ENCODE peak calls at places on chromosomes 1 and 21, in four cellular contexts. A, U, E and D are unnamed samples.

GRCh38 chr1:1308756-1309524 is 543 bp downstream of the PUSL1 start:
- DNase-seq in E (no peak), A (peak; percentile 51), U (peak; percentile 25), D (no peak)

GRCh38 chr21:17195965-17196364 is 316.9 kb upstream of the CXADR start:
- DNase-seq in A (no peak), U (no peak), E (no peak), D (no peak)

GRCh38 chr21:43299441-43300277 is 127.3 kb downstream of the SIK1 start:
- DNase-seq in E (no peak), A (no peak), U (no peak), D (no peak)

GRCh38 chr1:208431721-208432120 is 187.5 kb upstream of the PLXNA2 start:
- DNase-seq in U (peak; percentile 68), E (peak; percentile 3), A (no peak), D (no peak)

GRCh38 chr1:180837025-180837424 is 75.7 kb upstream of the KIAA1614 start:
- DNase-seq in E (no peak), U (no peak), A (no peak), D (no peak)

GRCh38 chr1:84502892-84503291 is 3.3 kb upstream of the SPATA1 start:
- DNase-seq in E (no peak), A (no peak), U (no peak), D (no peak)

GRCh38 chr21:16594191-16594590 is 864.4 kb downstream of the USP25 start:
- DNase-seq in U (no peak), E (no peak), A (no peak), D (no peak)

GRCh38 chr1:8349961-8350360 is 32.0 kb downstream of the SLC45A1 start:
- DNase-seq in U (no peak), E (no peak), A (no peak), D (no peak)

GRCh38 chr21:16250282-16250681 is 520.5 kb downstream of the USP25 start:
- DNase-seq in U (no peak), A (no peak), E (no peak), D (no peak)

GRCh38 chr1:240653030-240653429 is 41.1 kb upstream of the GREM2 start:
- DNase-seq in U (no peak), A (no peak), E (no peak), D (no peak)

GRCh38 chr1:116488052-116488451 is 82.8 kb downstream of the CD58 start:
- DNase-seq in A (no peak), E (no peak), U (no peak), D (no peak)

GRCh38 chr1:226110249-226111108 is 48.0 kb downstream of the H3-3A start:
- DNase-seq in E (peak; percentile 22), A (peak; percentile 83), U (peak; percentile 73), D (peak; percentile 87)

GRCh38 chr1:219812491-219813221 is 115.7 kb downstream of the SLC30A10 start:
- DNase-seq in A (peak; percentile 61), U (peak; percentile 63), E (peak; percentile 53), D (no peak)

GRCh38 chr1:40973912-40974311 is 5.6 kb upstream of the CTPS1 start:
- DNase-seq in E (no peak), U (no peak), A (no peak), D (no peak)

GRCh38 chr1:177209357-177209756 is 38.6 kb downstream of the BRINP2 start:
- DNase-seq in A (no peak), E (peak; percentile 98), U (peak; percentile 99), D (no peak)

GRCh38 chr1:14987829-14988603 is 165.5 kb upstream of the TMEM51 start:
- DNase-seq in U (no peak), A (no peak), E (no peak), D (peak; percentile 93)

GRCh38 chr1:15224259-15224869 is 22.7 kb upstream of the FHAD1 start:
- DNase-seq in U (no peak), A (no peak), E (no peak), D (no peak)

GRCh38 chr1:167518331-167518700 is at the start of gene CD247:
- DNase-seq in U (no peak), E (no peak), A (no peak), D (peak; percentile 75)

GRCh38 chr1:30323352-30323751 is 400.0 kb downstream of the MATN1 start:
- DNase-seq in A (no peak), E (no peak), U (no peak), D (peak; percentile 62)

GRCh38 chr1:202007703-202008489 is 2.5 kb upstream of the ELF3 start:
- DNase-seq in A (no peak), U (peak; percentile 83), E (no peak), D (no peak)

GRCh38 chr21:43986544-43987451 is 25.3 kb upstream of the TRAPPC10 start:
- DNase-seq in A (no peak), E (no peak), U (no peak), D (no peak)

GRCh38 chr1:23403735-23404486 is 20.6 kb downstream of the TCEA3 start:
- DNase-seq in A (peak; percentile 95), U (peak; percentile 98), E (peak; percentile 91), D (peak; percentile 96)

GRCh38 chr1:23389846-23390321 is 20.2 kb upstream of the ZNF436 start:
- DNase-seq in E (no peak), A (no peak), U (no peak), D (no peak)

GRCh38 chr1:178434899-178435298 is 61.9 kb downstream of the CLEC20A start:
- DNase-seq in A (no peak), E (no peak), U (no peak), D (no peak)

GRCh38 chr21:42833859-42834729 is 45.2 kb downstream of the WDR4 start:
- DNase-seq in E (no peak), U (no peak), A (no peak), D (peak; percentile 72)

GRCh38 chr1:28778021-28778420 is 33.9 kb upstream of the OPRD1 start:
- DNase-seq in E (no peak), A (no peak), U (no peak), D (no peak)

GRCh38 chr21:35352787-35353186 is 303.7 kb upstream of the RUNX1 start:
- DNase-seq in U (no peak), A (no peak), E (no peak), D (no peak)